ENCODE peak calls at places on chromosomes 6 and 20, in five cellular contexts. H is GM12878, W is HCT116, A is SK-N-SH, P is H1. D is an unnamed sample.
A peak's percentile ranks its signal among the peaks of the same experiment; 100 is the strongest.

GRCh38 chr6:15398657-15399287 is 152.9 kb downstream of the JARID2 start:
- DNase-seq in H (peak; percentile 55), W (no peak), A (no peak), P (no peak), D (no peak)

GRCh38 chr6:12132351-12133222 is 120.5 kb downstream of the HIVEP1 start:
- DNase-seq in H (no peak), W (no peak), A (no peak), P (no peak), D (no peak)

GRCh38 chr6:151763938-151764680 is 43.4 kb upstream of the ESR1 start:
- DNase-seq in H (no peak), W (peak; percentile 53), A (peak; percentile 67), P (peak; percentile 83), D (peak; percentile 60)

GRCh38 chr6:119395192-119395591 is 45.6 kb upstream of the MAN1A1 start:
- DNase-seq in H (peak; percentile 12), W (no peak), A (no peak), P (no peak), D (no peak)

GRCh38 chr6:163392533-163392932 is 22.0 kb upstream of the QKI start:
- DNase-seq in H (no peak), W (peak; percentile 15), A (no peak), P (no peak), D (peak; percentile 53)

GRCh38 chr6:149037026-149037734 is 280.3 kb upstream of the TAB2 start:
- DNase-seq in H (no peak), W (no peak), A (no peak), P (no peak), D (no peak)

GRCh38 chr6:1786455-1787108 is 176.9 kb downstream of the FOXC1 start:
- DNase-seq in H (peak; percentile 60), W (no peak), A (no peak), P (no peak), D (no peak)

GRCh38 chr6:139776051-139776450 is 401.6 kb upstream of the CITED2 start:
- DNase-seq in H (no peak), W (no peak), A (no peak), P (no peak), D (no peak)

GRCh38 chr20:6632187-6632586 is 135.3 kb upstream of the BMP2 start:
- DNase-seq in H (no peak), W (no peak), A (peak; percentile 1), P (no peak), D (no peak)

GRCh38 chr6:16547586-16547985 is 213.7 kb downstream of the ATXN1 start:
- DNase-seq in H (no peak), W (no peak), A (no peak), P (no peak), D (no peak)

GRCh38 chr6:44624226-44624625 is 236.7 kb downstream of the CDC5L start:
- DNase-seq in H (no peak), W (no peak), A (no peak), P (no peak), D (no peak)

GRCh38 chr6:164336455-164336854 is 921.9 kb downstream of the QKI start:
- DNase-seq in H (no peak), W (no peak), A (no peak), P (no peak), D (no peak)

GRCh38 chr6:109987196-109987595 is 9.1 kb downstream of the GPR6 start:
- DNase-seq in H (no peak), W (no peak), A (no peak), P (no peak), D (no peak)

GRCh38 chr6:25013249-25013648 is 77.5 kb upstream of the RIPOR2 start:
- DNase-seq in H (no peak), W (no peak), A (no peak), P (no peak), D (no peak)
- TF ChIP-seq JUND in H (no peak), W (no peak), A (no peak), P (no peak), D (no peak)

GRCh38 chr20:59736366-59736765 is 132.0 kb downstream of the PHACTR3 start:
- DNase-seq in H (no peak), W (no peak), A (no peak), P (no peak), D (no peak)

GRCh38 chr20:59735917-59736316 is 131.6 kb downstream of the PHACTR3 start:
- DNase-seq in H (no peak), W (no peak), A (no peak), P (no peak), D (no peak)

GRCh38 chr20:59737073-59737691 is 132.8 kb downstream of the PHACTR3 start:
- DNase-seq in H (no peak), W (no peak), A (no peak), P (no peak), D (no peak)

GRCh38 chr20:59733326-59733725 is 129.0 kb downstream of the PHACTR3 start:
- DNase-seq in H (no peak), W (no peak), A (no peak), P (no peak), D (no peak)

GRCh38 chr20:59735486-59735885 is 131.1 kb downstream of the PHACTR3 start:
- DNase-seq in H (no peak), W (no peak), A (no peak), P (no peak), D (no peak)
- TF ChIP-seq JUND in H (no peak), W (no peak), A (no peak), P (no peak), D (no peak)

DNA sequence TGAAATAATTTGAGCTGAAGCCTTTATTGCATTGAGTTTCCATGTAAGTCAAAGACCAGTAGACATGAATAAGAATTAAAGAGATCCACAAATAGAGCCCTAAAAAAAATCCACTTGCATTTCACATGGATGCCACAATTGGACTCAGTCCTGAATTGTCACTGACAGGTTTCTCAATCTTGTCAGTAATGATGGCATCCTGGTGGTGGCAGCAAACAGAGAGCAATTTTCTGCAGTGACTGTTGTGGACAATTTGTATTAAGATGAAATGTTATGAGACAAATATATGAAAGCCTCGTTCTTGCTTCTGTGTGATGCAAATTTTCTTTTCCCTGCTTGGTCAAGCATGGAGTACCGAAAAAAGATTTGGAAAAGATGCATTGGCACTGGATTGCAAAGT is 278.9 kb downstream of the SAMD5 start:
- DNase-seq in H (no peak), W (no peak), A (no peak), P (no peak), D (peak; percentile 52)
- TF ChIP-seq JUND in H (no peak), W (no peak), A (no peak), P (no peak), D (no peak)

DNA sequence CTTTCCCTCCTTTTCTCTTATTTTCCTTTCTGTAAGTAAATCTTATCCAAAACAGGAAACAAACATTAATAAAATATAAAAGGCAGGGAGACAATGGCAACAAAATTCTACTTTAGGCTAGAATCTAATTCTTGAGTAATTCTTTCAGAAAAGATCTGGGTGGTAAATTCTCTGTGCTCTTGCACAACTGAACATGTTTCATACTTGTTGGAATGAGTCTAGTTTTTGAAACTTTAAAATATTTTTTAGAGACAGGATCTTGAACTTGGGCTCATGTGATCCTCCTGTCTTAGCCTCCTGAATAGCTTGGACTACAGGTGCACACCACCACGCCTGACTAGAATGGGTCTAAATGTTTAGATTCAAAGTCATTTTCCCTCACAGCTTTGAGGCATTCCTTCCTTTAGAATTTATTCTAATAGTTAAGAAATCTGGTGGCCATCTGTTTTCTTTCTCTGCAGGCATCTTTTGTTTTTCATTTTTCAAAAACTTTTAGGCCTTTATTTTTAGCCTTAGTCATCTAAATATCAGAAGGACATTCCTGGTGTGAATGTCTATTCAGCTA is 76.5 kb downstream of the CDKAL1 start:
- DNase-seq in H (no peak), W (no peak), A (no peak), P (no peak), D (no peak)
- TF ChIP-seq JUND in H (no peak), W (no peak), A (no peak), P (no peak), D (no peak)

GRCh38 chr6:138570716-138571020 is 71.4 kb upstream of the NHSL1 start:
- DNase-seq in H (no peak), W (no peak), A (no peak), P (no peak), D (no peak)

GRCh38 chr6:138567052-138567451 is 67.8 kb upstream of the NHSL1 start:
- DNase-seq in H (no peak), W (no peak), A (no peak), P (no peak), D (no peak)

GRCh38 chr6:138569554-138569953 is 70.3 kb upstream of the NHSL1 start:
- DNase-seq in H (no peak), W (no peak), A (no peak), P (no peak), D (no peak)

GRCh38 chr6:138569970-138570715 is 70.8 kb upstream of the NHSL1 start:
- DNase-seq in H (no peak), W (no peak), A (no peak), P (no peak), D (no peak)

DNA sequence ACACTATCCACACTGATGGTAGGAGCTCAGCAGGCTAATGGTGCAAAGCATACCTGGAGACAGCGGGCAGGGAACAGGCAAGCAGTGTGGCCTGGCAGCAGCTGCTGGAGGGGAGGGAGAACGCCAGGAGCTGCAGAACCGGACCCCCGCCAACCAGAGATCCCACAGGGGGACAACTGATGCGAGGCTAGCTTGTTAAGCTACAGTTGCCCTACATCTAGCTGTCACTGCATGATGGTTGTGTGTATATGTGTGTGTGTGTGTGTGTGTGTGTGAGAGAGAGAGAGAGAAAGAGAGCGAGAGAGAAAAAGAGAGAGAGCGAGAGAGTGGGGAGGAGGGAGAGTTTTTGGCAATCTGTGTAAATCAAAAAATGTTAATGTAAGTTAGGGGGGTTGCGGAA is 69.7 kb upstream of the NHSL1 start:
- DNase-seq in H (no peak), W (no peak), A (no peak), P (no peak), D (no peak)
- TF ChIP-seq JUND in H (no peak), W (no peak), A (no peak), P (no peak), D (no peak)

GRCh38 chr20:25606094-25606640 is 17.6 kb downstream of the NANP start:
- DNase-seq in H (no peak), W (no peak), A (no peak), P (no peak), D (no peak)

GRCh38 chr20:25601659-25602058 is 16.3 kb upstream of the NINL start:
- DNase-seq in H (no peak), W (no peak), A (no peak), P (no peak), D (no peak)

GRCh38 chr20:25605146-25605545 is 18.7 kb downstream of the NANP start:
- DNase-seq in H (no peak), W (no peak), A (no peak), P (no peak), D (no peak)

GRCh38 chr20:25600632-25601031 is 15.3 kb upstream of the NINL start:
- DNase-seq in H (no peak), W (no peak), A (no peak), P (no peak), D (no peak)

GRCh38 chr20:25604611-25605010 is 19.2 kb downstream of the NANP start:
- DNase-seq in H (no peak), W (no peak), A (no peak), P (no peak), D (no peak)
- TF ChIP-seq JUND in H (no peak), W (no peak), A (no peak), P (no peak), D (no peak)

D was measured in T47D.